ENCODE peak calls at places on chromosomes 16 and 17, in five cellular contexts. H is brain microvascular endothelial cell, S is GM04504, P is neural progenitor cell, U is lower leg skin. I is an unnamed sample.

GRCh38 chr17:77857613-77858012 is 100.9 kb upstream of the TNRC6C start:
- DNase-seq in H (no peak), S (no peak), P (no peak), U (no peak), I (no peak)

GRCh38 chr17:39591958-39592954 is 15.5 kb downstream of the NEUROD2 start:
- DNase-seq in H (peak; percentile 9), S (no peak), P (peak; percentile 92), U (no peak), I (no peak)

GRCh38 chr16:83335076-83335475 is 472.7 kb upstream of the HSBP1 start:
- DNase-seq in H (peak; percentile 34), S (no peak), P (no peak), U (no peak), I (no peak)

GRCh38 chr16:19885456-19886060 is 910 bp upstream of the GPRC5B start:
- DNase-seq in H (no peak), S (no peak), P (no peak), U (peak; percentile 88), I (no peak)

GRCh38 chr16:88804552-88805339 is 1.2 kb downstream of the CDT1 start:
- DNase-seq in H (no peak), S (no peak), P (no peak), U (peak; percentile 87), I (no peak)

GRCh38 chr16:84052071-84052622 is 9.6 kb upstream of the SLC38A8 start:
- DNase-seq in H (no peak), S (no peak), P (no peak), U (peak; percentile 67), I (no peak)

GRCh38 chr17:1643293-1643998 is 2.1 kb downstream of the SCARF1 start:
- DNase-seq in H (no peak), S (no peak), P (peak; percentile 87), U (no peak), I (no peak)

GRCh38 chr17:29855686-29856085 is 74.3 kb downstream of the SSH2 start:
- DNase-seq in H (peak; percentile 39), S (peak; percentile 47), P (no peak), U (no peak), I (no peak)

GRCh38 chr17:2800367-2800766 is 4.1 kb downstream of the RAP1GAP2 start:
- DNase-seq in H (no peak), S (no peak), P (no peak), U (no peak), I (no peak)

GRCh38 chr17:62085511-62086408 is 20.7 kb upstream of the MED13 start:
- DNase-seq in H (no peak), S (no peak), P (no peak), U (no peak), I (no peak)

GRCh38 chr16:35798885-35799426 is 2339.5 kb downstream of the TP53TG3F start:
- DNase-seq in H (no peak), S (no peak), P (no peak), U (peak; percentile 83), I (no peak)

GRCh38 chr16:77788196-77789084 is at the start of gene VAT1L:
- DNase-seq in H (peak; percentile 46), S (peak; percentile 32), P (peak; percentile 78), U (no peak), I (no peak)

GRCh38 chr17:72719582-72720493 is 372.6 kb downstream of the SLC39A11 start:
- DNase-seq in H (peak; percentile 91), S (no peak), P (no peak), U (no peak), I (no peak)

GRCh38 chr17:10657123-10657522 is at the start of gene MYH3:
- DNase-seq in H (no peak), S (no peak), P (no peak), U (no peak), I (no peak)

GRCh38 chr16:63890072-63890471 is 1231.8 kb downstream of the CDH11 start:
- DNase-seq in H (peak; percentile 24), S (peak; percentile 11), P (no peak), U (no peak), I (no peak)

GRCh38 chr17:43006639-43007551 is at the start of gene IFI35:
- DNase-seq in H (peak; percentile 83), S (peak; percentile 72), P (peak; percentile 65), U (peak; percentile 98), I (no peak)

GRCh38 chr17:50274142-50274944 is at the start of gene TMEM92:
- DNase-seq in H (no peak), S (no peak), P (peak; percentile 90), U (no peak), I (no peak)

GRCh38 chr17:37737081-37737480 is 7.8 kb downstream of the HNF1B start:
- DNase-seq in H (no peak), S (no peak), P (no peak), U (no peak), I (no peak)

GRCh38 chr17:794876-795275 is 12.7 kb downstream of the MRM3 start:
- DNase-seq in H (peak; percentile 60), S (peak; percentile 65), P (peak; percentile 92), U (peak; percentile 97), I (no peak)

GRCh38 chr17:35087731-35088646 is 24.5 kb upstream of the RFFL start:
- DNase-seq in H (peak; percentile 34), S (no peak), P (no peak), U (no peak), I (no peak)

I was measured in SK-N-MC.